ENCODE peak calls at places on chromosomes 7 and 10, in four cellular contexts. One of them, this sample, is unnamed.
A peak's percentile ranks its signal among the peaks of the same experiment; 100 is the strongest.

GRCh38 chr7:125930848-125931247 is 1001.2 kb upstream of the POT1 start:
- DNase-seq in K562: no peak
- DNase-seq in GM12878: no peak
- DNase-seq in GM12891: no peak
- DNase-seq in this sample: no peak

GRCh38 chr7:128961030-128961659 is 23.4 kb downstream of the IRF5 start:
- DNase-seq in K562: no peak
- DNase-seq in GM12878: no peak
- DNase-seq in GM12891: no peak
- DNase-seq in this sample: no peak

GRCh38 chr7:28774529-28775057 is 183.5 kb downstream of the TRIL start:
- DNase-seq in K562: no peak
- DNase-seq in GM12878: no peak
- DNase-seq in GM12891: no peak
- DNase-seq in this sample: no peak

GRCh38 chr10:102230264-102230860 is 4.3 kb downstream of the ELOVL3 start:
- DNase-seq in K562: peak; percentile 48
- DNase-seq in GM12878: no peak
- DNase-seq in GM12891: peak; percentile 41
- DNase-seq in this sample: no peak

GRCh38 chr7:143375298-143376034 is 5.7 kb upstream of the ZYX start:
- DNase-seq in K562: no peak
- DNase-seq in GM12878: no peak
- DNase-seq in GM12891: no peak
- DNase-seq in this sample: peak; percentile 71

GRCh38 chr10:46555713-46556514 is 544 bp downstream of the GPRIN2 start:
- DNase-seq in K562: no peak
- DNase-seq in GM12878: no peak
- DNase-seq in GM12891: peak; percentile 18
- DNase-seq in this sample: peak; percentile 1

GRCh38 chr7:22216832-22217475 is 140.0 kb downstream of the RAPGEF5 start:
- DNase-seq in K562: no peak
- DNase-seq in GM12878: no peak
- DNase-seq in GM12891: no peak
- DNase-seq in this sample: no peak

GRCh38 chr10:77835669-77836086 is 90.9 kb downstream of the DLG5 start:
- DNase-seq in K562: no peak
- DNase-seq in GM12878: no peak
- DNase-seq in GM12891: no peak
- DNase-seq in this sample: no peak

GRCh38 chr10:5574642-5575131 is 49.9 kb downstream of the CALML3 start:
- DNase-seq in K562: no peak
- DNase-seq in GM12878: no peak
- DNase-seq in GM12891: no peak
- DNase-seq in this sample: no peak

GRCh38 chr10:3482200-3482993 is 302.6 kb downstream of the KLF6 start:
- DNase-seq in K562: peak; percentile 15
- DNase-seq in GM12878: peak; percentile 51
- DNase-seq in GM12891: no peak
- DNase-seq in this sample: no peak

GRCh38 chr10:61642692-61643091 is 20.0 kb upstream of the CABCOCO1 start:
- DNase-seq in K562: no peak
- DNase-seq in GM12878: no peak
- DNase-seq in GM12891: no peak
- DNase-seq in this sample: no peak

GRCh38 chr10:123031124-123031523 is 22.3 kb downstream of the ACADSB start:
- DNase-seq in K562: no peak
- DNase-seq in GM12878: no peak
- DNase-seq in GM12891: no peak
- DNase-seq in this sample: no peak

GRCh38 chr10:80408198-80409085 is at the start of gene PRXL2A:
- DNase-seq in K562: peak; percentile 60
- DNase-seq in GM12878: no peak
- DNase-seq in GM12891: peak; percentile 95
- DNase-seq in this sample: no peak

GRCh38 chr10:13869295-13869664 is 282.5 kb downstream of the PRPF18 start:
- DNase-seq in K562: no peak
- DNase-seq in GM12878: no peak
- DNase-seq in GM12891: no peak
- DNase-seq in this sample: no peak

GRCh38 chr7:118575393-118575948 is 351.0 kb downstream of the ANKRD7 start:
- DNase-seq in K562: no peak
- DNase-seq in GM12878: no peak
- DNase-seq in GM12891: no peak
- DNase-seq in this sample: no peak

GRCh38 chr7:136272934-136273333 is 295.8 kb upstream of the MTPN start:
- DNase-seq in K562: no peak
- DNase-seq in GM12878: no peak
- DNase-seq in GM12891: no peak
- DNase-seq in this sample: no peak

GRCh38 chr10:50627896-50628295 is 4.1 kb upstream of the SGMS1 start:
- DNase-seq in K562: no peak
- DNase-seq in GM12878: no peak
- DNase-seq in GM12891: no peak
- DNase-seq in this sample: no peak

GRCh38 chr7:106345421-106346166 is 60.8 kb upstream of the NAMPT start:
- DNase-seq in K562: no peak
- DNase-seq in GM12878: no peak
- DNase-seq in GM12891: no peak
- DNase-seq in this sample: no peak

GRCh38 chr7:26369519-26370385 is 78.1 kb downstream of the SNX10 start:
- DNase-seq in K562: peak; percentile 64
- DNase-seq in GM12878: no peak
- DNase-seq in GM12891: no peak
- DNase-seq in this sample: no peak

GRCh38 chr7:135441791-135442190 is 68.1 kb downstream of the CNOT4 start:
- DNase-seq in K562: no peak
- DNase-seq in GM12878: no peak
- DNase-seq in GM12891: no peak
- DNase-seq in this sample: no peak

GRCh38 chr7:27151945-27152815 is at the start of gene HOXA3:
- DNase-seq in K562: no peak
- DNase-seq in GM12878: no peak
- DNase-seq in GM12891: no peak
- DNase-seq in this sample: no peak

GRCh38 chr7:27165089-27165654 is at the start of gene HOXA9:
- DNase-seq in K562: no peak
- DNase-seq in GM12878: no peak
- DNase-seq in GM12891: no peak
- DNase-seq in this sample: peak; percentile 46

GRCh38 chr10:97849491-97850402 is at the start of gene GOLGA7B:
- DNase-seq in K562: peak; percentile 86
- DNase-seq in GM12878: no peak
- DNase-seq in GM12891: peak; percentile 65
- DNase-seq in this sample: peak; percentile 13

GRCh38 chr7:124328774-124329173 is 295.9 kb upstream of the TMEM229A start:
- DNase-seq in K562: no peak
- DNase-seq in GM12878: no peak
- DNase-seq in GM12891: no peak
- DNase-seq in this sample: no peak

GRCh38 chr10:97788552-97789442 is 17.0 kb upstream of the SFRP5 start:
- DNase-seq in K562: peak; percentile 90
- DNase-seq in GM12878: no peak
- DNase-seq in GM12891: no peak
- DNase-seq in this sample: peak; percentile 5

GRCh38 chr10:125144693-125145623 is 15.4 kb downstream of the CTBP2 start:
- DNase-seq in K562: peak; percentile 72
- DNase-seq in GM12878: no peak
- DNase-seq in GM12891: no peak
- DNase-seq in this sample: peak; percentile 44

GRCh38 chr7:255038-255435 is 34.9 kb upstream of the FOXL3 start:
- DNase-seq in K562: no peak
- DNase-seq in GM12878: no peak
- DNase-seq in GM12891: no peak
- DNase-seq in this sample: no peak

GRCh38 chr7:41219276-41219675 is 483.6 kb downstream of the INHBA start:
- DNase-seq in K562: no peak
- DNase-seq in GM12878: no peak
- DNase-seq in GM12891: no peak
- DNase-seq in this sample: no peak

GRCh38 chr7:76133164-76133775 is 68.4 kb upstream of the SRRM3 start:
- DNase-seq in K562: no peak
- DNase-seq in GM12878: no peak
- DNase-seq in GM12891: no peak
- DNase-seq in this sample: peak; percentile 42

GRCh38 chr10:98920807-98921206 is 314.8 kb downstream of the HPSE2 start:
- DNase-seq in K562: no peak
- DNase-seq in GM12878: no peak
- DNase-seq in GM12891: no peak
- DNase-seq in this sample: no peak

GRCh38 chr10:12614390-12615003 is 265.1 kb downstream of the CAMK1D start:
- DNase-seq in K562: no peak
- DNase-seq in GM12878: no peak
- DNase-seq in GM12891: no peak
- DNase-seq in this sample: no peak

GRCh38 chr10:59904431-59905065 is 1.8 kb downstream of the CCDC6 start:
- DNase-seq in K562: no peak
- DNase-seq in GM12878: no peak
- DNase-seq in GM12891: no peak
- DNase-seq in this sample: peak; percentile 27

GRCh38 chr7:34755008-34755407 is 97.0 kb downstream of the NPSR1 start:
- DNase-seq in K562: no peak
- DNase-seq in GM12878: no peak
- DNase-seq in GM12891: no peak
- DNase-seq in this sample: no peak

DNA sequence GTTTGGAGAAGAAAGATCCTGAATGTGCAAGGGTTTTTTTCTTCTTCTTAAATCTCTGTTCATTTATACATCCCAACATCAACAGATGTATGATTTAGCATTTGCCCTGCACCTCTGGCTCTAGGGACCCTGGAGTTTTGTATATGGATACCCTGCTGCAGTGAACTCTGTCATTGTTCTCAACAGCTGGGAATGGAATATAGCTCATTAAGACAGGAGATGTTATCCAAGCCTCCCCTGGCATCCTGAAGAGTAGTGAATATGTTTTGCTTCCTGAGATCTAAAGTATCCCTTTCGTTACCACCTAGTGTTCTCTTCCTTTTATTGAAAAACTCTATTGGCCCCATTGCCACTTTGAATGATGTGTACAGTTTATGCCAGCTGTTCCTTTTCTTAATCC is 275.9 kb downstream of the EXOC4 start:
- DNase-seq in K562: no peak
- DNase-seq in GM12878: no peak
- DNase-seq in GM12891: no peak
- DNase-seq in this sample: no peak
- TF ChIP-seq SPI1 in K562: no peak
- TF ChIP-seq SPI1 in GM12878: no peak
- TF ChIP-seq SPI1 in GM12891: no peak
- TF ChIP-seq SPI1 in this sample: no peak

GRCh38 chr7:50502001-50502684 is 52.0 kb upstream of the FIGNL1 start:
- DNase-seq in K562: no peak
- DNase-seq in GM12878: no peak
- DNase-seq in GM12891: no peak
- DNase-seq in this sample: no peak
- TF ChIP-seq SPI1 in K562: no peak
- TF ChIP-seq SPI1 in GM12878: no peak
- TF ChIP-seq SPI1 in GM12891: no peak
- TF ChIP-seq SPI1 in this sample: no peak

DNA sequence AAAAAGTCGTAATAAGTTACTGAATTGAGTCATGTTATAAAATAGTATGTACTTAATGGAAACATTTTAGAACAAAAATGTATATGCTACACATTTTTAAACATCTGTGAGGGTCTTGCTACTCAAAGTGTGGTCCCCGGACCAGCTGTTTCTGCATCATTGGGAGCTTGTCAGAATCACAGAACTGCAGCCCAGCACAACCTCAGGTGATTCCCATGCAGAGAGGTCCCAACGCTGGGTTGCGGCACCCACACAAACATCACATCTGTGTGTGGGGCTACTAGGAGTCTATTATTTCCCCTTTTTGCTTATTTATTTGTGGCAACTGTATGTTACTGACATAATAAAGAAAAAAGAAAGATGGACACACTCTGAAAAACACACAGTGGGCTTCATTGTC is 146.6 kb downstream of the BMS1 start:
- DNase-seq in K562: no peak
- DNase-seq in GM12878: no peak
- DNase-seq in GM12891: no peak
- DNase-seq in this sample: no peak
- TF ChIP-seq SPI1 in K562: no peak
- TF ChIP-seq SPI1 in GM12878: no peak
- TF ChIP-seq SPI1 in GM12891: no peak
- TF ChIP-seq SPI1 in this sample: no peak

GRCh38 chr10:109306698-109307097 is 616.6 kb downstream of the XPNPEP1 start:
- DNase-seq in K562: no peak
- DNase-seq in GM12878: no peak
- DNase-seq in GM12891: no peak
- DNase-seq in this sample: no peak
- TF ChIP-seq SPI1 in K562: no peak
- TF ChIP-seq SPI1 in GM12878: no peak
- TF ChIP-seq SPI1 in GM12891: no peak
- TF ChIP-seq SPI1 in this sample: no peak

GRCh38 chr7:150372271-150373048 is 3.8 kb downstream of the REPIN1 start:
- DNase-seq in K562: no peak
- DNase-seq in GM12878: no peak
- DNase-seq in GM12891: no peak
- DNase-seq in this sample: no peak
- TF ChIP-seq SPI1 in K562: no peak
- TF ChIP-seq SPI1 in GM12878: no peak
- TF ChIP-seq SPI1 in GM12891: no peak
- TF ChIP-seq SPI1 in this sample: no peak

GRCh38 chr7:24050991-24051529 is 232.9 kb upstream of the NPY start:
- DNase-seq in K562: no peak
- DNase-seq in GM12878: no peak
- DNase-seq in GM12891: no peak
- DNase-seq in this sample: no peak
- TF ChIP-seq SPI1 in K562: no peak
- TF ChIP-seq SPI1 in GM12878: no peak
- TF ChIP-seq SPI1 in GM12891: no peak
- TF ChIP-seq SPI1 in this sample: no peak

GRCh38 chr10:4549254-4549653 is 276.8 kb upstream of the AKR1E2 start:
- DNase-seq in K562: no peak
- DNase-seq in GM12878: no peak
- DNase-seq in GM12891: no peak
- DNase-seq in this sample: no peak

GRCh38 chr10:4543943-4544540 is 282.0 kb upstream of the AKR1E2 start:
- DNase-seq in K562: no peak
- DNase-seq in GM12878: no peak
- DNase-seq in GM12891: no peak
- DNase-seq in this sample: no peak

GRCh38 chr10:4546931-4547330 is 279.1 kb upstream of the AKR1E2 start:
- DNase-seq in K562: no peak
- DNase-seq in GM12878: no peak
- DNase-seq in GM12891: no peak
- DNase-seq in this sample: no peak

GRCh38 chr10:4545077-4545476 is 280.9 kb upstream of the AKR1E2 start:
- DNase-seq in K562: no peak
- DNase-seq in GM12878: no peak
- DNase-seq in GM12891: no peak
- DNase-seq in this sample: no peak

DNA sequence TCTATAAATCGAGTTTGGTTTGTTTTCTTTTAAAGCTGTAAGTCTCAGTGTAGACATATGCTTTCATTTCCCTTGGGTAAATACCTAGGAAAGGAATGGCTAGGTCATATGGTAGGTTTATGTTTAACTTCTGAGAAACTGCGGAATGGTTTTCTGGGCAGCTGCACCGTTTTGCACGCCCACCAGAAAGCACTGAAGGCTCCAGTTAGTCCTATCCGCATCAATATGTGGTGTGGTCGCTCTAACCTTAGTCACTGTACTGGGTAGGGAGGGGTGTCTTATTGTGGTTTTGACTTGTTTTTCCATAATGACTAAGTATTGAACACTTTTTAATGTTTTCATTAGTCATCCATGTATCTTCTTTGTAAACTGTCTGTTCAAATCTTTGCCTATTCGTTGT is 279.5 kb upstream of the AKR1E2 start:
- DNase-seq in K562: no peak
- DNase-seq in GM12878: no peak
- DNase-seq in GM12891: no peak
- DNase-seq in this sample: no peak
- TF ChIP-seq SPI1 in K562: no peak
- TF ChIP-seq SPI1 in GM12878: no peak
- TF ChIP-seq SPI1 in GM12891: no peak
- TF ChIP-seq SPI1 in this sample: no peak